ENCODE peak calls at places on chromosomes 6 and 20, in five cellular contexts. Q, L, N, V and S are unnamed samples.

GRCh38 chr6:90186637-90187361 is 109.8 kb downstream of the BACH2 start:
- DNase-seq in Q (no peak), L (no peak), N (no peak), V (no peak), S (peak; percentile 61)

GRCh38 chr6:106442351-106442750 is 81.8 kb downstream of the CRYBG1 start:
- DNase-seq in Q (no peak), L (no peak), N (no peak), V (no peak), S (no peak)

GRCh38 chr20:10171864-10172751 is 46.5 kb upstream of the SNAP25 start:
- DNase-seq in Q (peak; percentile 41), L (peak; percentile 27), N (peak; percentile 89), V (peak; percentile 26), S (peak; percentile 38)

GRCh38 chr20:8368680-8369079 is 236.6 kb downstream of the PLCB1 start:
- DNase-seq in Q (no peak), L (no peak), N (no peak), V (no peak), S (no peak)

GRCh38 chr20:62818592-62819493 is 2.0 kb downstream of the COL9A3 start:
- DNase-seq in Q (peak; percentile 66), L (no peak), N (peak; percentile 92), V (no peak), S (peak; percentile 77)

GRCh38 chr20:13261460-13262301 is 40.6 kb downstream of the ISM1 start:
- DNase-seq in Q (peak; percentile 81), L (peak; percentile 63), N (peak; percentile 55), V (peak; percentile 37), S (peak; percentile 63)

GRCh38 chr20:14632906-14633305 is 295.5 kb upstream of the FLRT3 start:
- DNase-seq in Q (no peak), L (no peak), N (no peak), V (no peak), S (no peak)

GRCh38 chr6:145273136-145273535 is 462.2 kb downstream of the EPM2A start:
- DNase-seq in Q (no peak), L (no peak), N (no peak), V (no peak), S (no peak)

GRCh38 chr6:75318900-75319299 is 34.3 kb upstream of the TMEM30A start:
- DNase-seq in Q (no peak), L (no peak), N (no peak), V (no peak), S (no peak)

GRCh38 chr6:158006821-158007570 is 25.3 kb downstream of the SYNJ2 start:
- DNase-seq in Q (no peak), L (no peak), N (no peak), V (no peak), S (no peak)

GRCh38 chr6:157905590-157906337 is 75.9 kb upstream of the SYNJ2 start:
- DNase-seq in Q (peak; percentile 38), L (no peak), N (no peak), V (no peak), S (no peak)

GRCh38 chr6:54586251-54586650 is 260.3 kb upstream of the FAM83B start:
- DNase-seq in Q (no peak), L (no peak), N (no peak), V (no peak), S (peak; percentile 38)

GRCh38 chr6:41698350-41698781 is 37.0 kb downstream of the TFEB start:
- DNase-seq in Q (no peak), L (no peak), N (peak; percentile 67), V (no peak), S (peak; percentile 64)

GRCh38 chr20:12152996-12153395 is 235.3 kb downstream of the BTBD3 start:
- DNase-seq in Q (no peak), L (no peak), N (no peak), V (no peak), S (peak; percentile 45)

DNA sequence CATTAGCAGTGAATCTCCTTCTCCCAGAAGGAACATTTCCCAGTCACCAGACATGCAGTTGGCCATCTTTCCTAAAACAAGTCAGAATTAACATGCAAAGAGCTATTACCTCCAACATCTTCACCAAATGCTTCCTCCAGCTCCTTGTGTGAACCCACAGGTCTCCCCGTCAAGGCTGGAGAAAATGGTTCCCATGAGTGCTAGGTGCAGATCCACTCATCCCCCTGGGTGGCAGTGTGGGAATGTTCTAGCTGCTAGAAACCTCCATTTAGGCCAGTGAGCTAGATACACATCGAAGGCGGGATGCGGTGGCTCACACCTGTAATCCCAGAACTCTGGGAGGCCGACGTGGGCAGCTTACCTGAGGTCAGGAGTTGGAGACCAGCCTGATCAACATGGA is 603.9 kb upstream of the SLC35B3 start:
- DNase-seq in Q (no peak), L (no peak), N (no peak), V (no peak), S (peak; percentile 13)
- TF ChIP-seq CTCF in Q (no peak), L (no peak), N (peak; percentile 26), V (no peak), S (no peak)

GRCh38 chr20:32780278-32780677 is 18.1 kb downstream of the DNMT3B start:
- DNase-seq in Q (no peak), L (no peak), N (no peak), V (no peak), S (no peak)

GRCh38 chr20:32775240-32775991 is 13.2 kb downstream of the DNMT3B start:
- DNase-seq in Q (no peak), L (no peak), N (no peak), V (no peak), S (peak; percentile 27)

GRCh38 chr20:32780749-32781402 is 18.7 kb downstream of the DNMT3B start:
- DNase-seq in Q (no peak), L (no peak), N (no peak), V (no peak), S (no peak)

GRCh38 chr20:32777177-32777956 is 15.2 kb downstream of the DNMT3B start:
- DNase-seq in Q (no peak), L (peak; percentile 89), N (no peak), V (no peak), S (no peak)

DNA sequence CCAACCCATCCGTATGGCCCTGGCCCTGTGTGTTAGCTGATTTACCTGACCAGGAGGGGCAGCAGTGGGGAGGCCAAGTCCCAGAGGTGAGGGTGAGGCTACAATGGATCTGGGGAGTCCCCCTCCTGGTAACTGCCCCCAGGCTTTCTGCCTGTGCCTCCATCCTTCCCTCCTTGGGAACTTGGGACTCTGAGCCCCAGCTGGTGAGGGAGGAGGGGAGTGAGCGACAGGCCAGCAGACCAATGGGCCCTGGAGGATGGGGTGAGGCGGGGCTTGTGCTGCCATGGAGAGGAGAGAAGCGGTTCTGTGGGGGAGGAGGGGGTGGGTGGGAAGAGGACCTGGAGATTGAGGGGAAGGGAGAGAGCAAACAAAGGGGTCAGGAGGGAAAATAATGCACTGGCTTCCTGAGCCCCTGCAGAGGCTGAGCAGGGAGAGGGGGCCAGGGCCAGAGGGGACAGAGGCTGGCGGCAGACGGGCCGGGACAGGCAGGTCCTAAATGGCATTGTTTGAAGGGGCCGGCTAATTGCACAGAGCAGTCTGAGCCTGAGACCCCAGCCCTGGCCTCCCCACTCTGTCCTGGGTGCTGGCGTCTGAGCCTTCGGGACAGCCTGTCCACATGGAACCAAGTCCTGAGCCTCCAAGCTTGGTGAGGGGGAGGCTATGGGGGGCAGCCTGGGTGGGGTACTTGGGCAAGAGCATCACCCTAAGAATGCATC is 17.5 kb downstream of the DNMT3B start:
- DNase-seq in Q (peak; percentile 96), L (no peak), N (peak; percentile 69), V (no peak), S (no peak)
- TF ChIP-seq CTCF in Q (no peak), L (no peak), N (no peak), V (no peak), S (no peak)

GRCh38 chr20:32451340-32451681 is 93.2 kb downstream of the ASXL1 start:
- DNase-seq in Q (no peak), L (no peak), N (no peak), V (no peak), S (no peak)

GRCh38 chr20:32450484-32451061 is 92.4 kb downstream of the ASXL1 start:
- DNase-seq in Q (no peak), L (no peak), N (no peak), V (no peak), S (no peak)

GRCh38 chr20:32453467-32454163 is 95.5 kb downstream of the ASXL1 start:
- DNase-seq in Q (no peak), L (no peak), N (no peak), V (no peak), S (no peak)

GRCh38 chr20:32452776-32453466 is 94.8 kb downstream of the ASXL1 start:
- DNase-seq in Q (no peak), L (no peak), N (no peak), V (no peak), S (no peak)

DNA sequence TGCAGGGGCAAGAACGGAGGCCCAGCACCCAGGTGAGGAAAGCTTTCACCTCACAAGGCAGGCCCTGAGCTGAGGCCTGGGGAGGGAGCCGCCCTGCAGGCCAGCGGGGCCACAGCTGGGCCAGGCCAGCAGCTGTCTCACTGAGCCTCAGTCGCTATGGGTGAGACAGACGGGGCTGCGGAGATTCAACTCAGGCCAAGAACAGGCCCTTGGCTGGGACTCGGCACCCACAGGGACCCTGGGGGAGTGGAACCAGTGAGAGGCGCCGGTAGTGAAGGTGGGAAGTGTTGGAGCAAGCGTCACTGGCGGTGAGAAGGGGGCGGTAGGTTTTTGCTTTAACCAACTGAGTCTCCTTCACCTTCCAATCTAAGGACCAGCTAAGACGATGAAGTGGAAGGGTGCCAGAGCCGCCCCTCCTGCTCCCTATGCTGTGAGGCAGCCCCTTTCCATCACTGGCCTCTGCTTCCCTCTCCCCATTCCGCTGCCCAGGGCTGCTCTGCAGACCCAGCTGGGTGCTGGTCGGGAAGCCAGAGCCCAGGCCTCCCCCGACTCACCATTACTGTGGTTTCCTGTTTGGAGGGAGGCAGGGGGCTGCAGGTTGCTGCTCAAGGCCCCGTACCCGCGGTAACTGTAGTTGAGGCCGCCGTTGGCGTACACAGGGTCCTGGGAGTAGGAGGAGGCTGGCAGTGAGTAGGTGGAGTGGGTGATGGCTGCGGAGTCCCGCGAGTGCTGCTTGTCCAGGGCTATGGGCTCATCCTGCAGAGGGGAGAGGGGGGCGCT is 93.7 kb downstream of the ASXL1 start:
- DNase-seq in Q (no peak), L (peak; percentile 13), N (no peak), V (no peak), S (no peak)
- TF ChIP-seq CTCF in Q (no peak), L (no peak), N (no peak), V (no peak), S (no peak)

GRCh38 chr20:46549188-46549967 is 1.1 kb downstream of the OCSTAMP start:
- DNase-seq in Q (no peak), L (no peak), N (no peak), V (no peak), S (no peak)
- TF ChIP-seq CTCF in Q (no peak), L (no peak), N (no peak), V (no peak), S (no peak)

GRCh38 chr6:3885262-3886036 is 36.3 kb downstream of the FAM50B start:
- DNase-seq in Q (no peak), L (peak; percentile 28), N (no peak), V (no peak), S (peak; percentile 49)
- TF ChIP-seq CTCF in Q (no peak), L (no peak), N (peak; percentile 44), V (no peak), S (peak; percentile 8)

GRCh38 chr6:141675957-141676356 is 456.8 kb upstream of the GJE1 start:
- DNase-seq in Q (no peak), L (no peak), N (no peak), V (no peak), S (peak; percentile 13)
- TF ChIP-seq CTCF in Q (no peak), L (no peak), N (peak; percentile 57), V (no peak), S (peak; percentile 20)

GRCh38 chr20:5402903-5403531 is 86.3 kb upstream of the PROKR2 start:
- DNase-seq in Q (peak; percentile 43), L (no peak), N (no peak), V (no peak), S (peak; percentile 51)
- TF ChIP-seq CTCF in Q (peak; percentile 59), L (no peak), N (peak; percentile 53), V (peak; percentile 29), S (peak; percentile 45)

GRCh38 chr6:102114402-102114801 is 720.9 kb downstream of the GRIK2 start:
- DNase-seq in Q (no peak), L (no peak), N (no peak), V (no peak), S (peak; percentile 14)
- TF ChIP-seq CTCF in Q (peak; percentile 40), L (no peak), N (peak; percentile 37), V (no peak), S (peak; percentile 20)